ENCODE peak calls at places on chromosomes 5 and 9, in four cellular contexts. L is A549, O is ovary, K is esophagus squamous epithelium. A is an unnamed sample. For H3K4me1, the result is how much of the 10 kb centered on the place peaks cover.

GRCh38 chr5:124365491-124365890 is 380.9 kb downstream of the ZNF608 start:
- DNase-seq in L (no peak), O (no peak), K (no peak), A (no peak)

GRCh38 chr5:171592741-171593140 is 173.3 kb downstream of the FGF18 start:
- DNase-seq in L (no peak), O (no peak), K (no peak), A (no peak)

GRCh38 chr9:8429157-8429556 is 629.6 kb upstream of the DMAC1 start:
- DNase-seq in L (no peak), O (no peak), K (no peak), A (no peak)

GRCh38 chr5:133809801-133810200 is 158.6 kb downstream of the C5orf15 start:
- DNase-seq in L (no peak), O (no peak), K (no peak), A (no peak)

GRCh38 chr5:138661991-138662434 is 86.8 kb upstream of the HSPA9 start:
- DNase-seq in L (no peak), O (no peak), K (no peak), A (no peak)

GRCh38 chr9:17057729-17058128 is 77.1 kb upstream of the CNTLN start:
- DNase-seq in L (no peak), O (no peak), K (no peak), A (no peak)

GRCh38 chr9:112013261-112013660 is 116.6 kb downstream of the UGCG start:
- DNase-seq in L (no peak), O (no peak), K (no peak), A (no peak)

GRCh38 chr5:143147918-143148317 is 255.6 kb downstream of the NR3C1 start:
- DNase-seq in L (no peak), O (peak), K (no peak), A (no peak)

GRCh38 chr9:84170521-84171141 is 169.9 kb downstream of the SLC28A3 start:
- DNase-seq in L (peak), O (peak), K (no peak), A (peak)

GRCh38 chr9:15246688-15247087 is 60.3 kb downstream of the TTC39B start:
- DNase-seq in L (no peak), O (no peak), K (no peak), A (no peak)

GRCh38 chr5:77356740-77357139 is 135.4 kb downstream of the WDR41 start:
- DNase-seq in L (no peak), O (no peak), K (no peak), A (no peak)

GRCh38 chr5:1765880-1766235 is 33.8 kb downstream of the MRPL36 start:
- DNase-seq in L (no peak), O (no peak), K (no peak), A (no peak)

GRCh38 chr5:83145241-83145640 is 67.9 kb downstream of the XRCC4 start:
- DNase-seq in L (no peak), O (no peak), K (no peak), A (no peak)

GRCh38 chr5:172477466-172477865 is 23.1 kb upstream of the SH3PXD2B start:
- DNase-seq in L (no peak), O (no peak), K (no peak), A (no peak)

GRCh38 chr5:38591450-38591849 is 35.0 kb upstream of the LIFR start:
- DNase-seq in L (no peak), O (no peak), K (no peak), A (no peak)

GRCh38 chr5:79695501-79695900 is 5.9 kb downstream of the CMYA5 start:
- DNase-seq in L (no peak), O (no peak), K (no peak), A (no peak)

GRCh38 chr9:123724211-123724831 is 205.6 kb downstream of the DENND1A start:
- DNase-seq in L (peak), O (no peak), K (no peak), A (peak)

GRCh38 chr5:80799041-80799440 is 144.3 kb upstream of the DHFR start:
- DNase-seq in L (no peak), O (no peak), K (no peak), A (no peak)

GRCh38 chr9:6782981-6783380 is 25.2 kb downstream of the KDM4C start:
- DNase-seq in L (no peak), O (no peak), K (no peak), A (no peak)

GRCh38 chr5:179271301-179271650 is 74.0 kb downstream of the ADAMTS2 start:
- DNase-seq in L (no peak), O (no peak), K (no peak), A (no peak)

GRCh38 chr5:180155331-180155881 is 53.6 kb downstream of the RASGEF1C start:
- DNase-seq in L (no peak), O (no peak), K (no peak), A (no peak)

GRCh38 chr5:142881727-142882126 is 111.5 kb downstream of the ARHGAP26 start:
- DNase-seq in L (no peak), O (no peak), K (no peak), A (no peak)

GRCh38 chr9:88390371-88390990 is 2.2 kb downstream of the SPIN1 start:
- DNase-seq in L (no peak), O (no peak), K (no peak), A (no peak)

GRCh38 chr5:146539973-146540372 is 24.0 kb upstream of the GPR151 start:
- DNase-seq in L (no peak), O (no peak), K (no peak), A (no peak)

GRCh38 chr9:98302150-98302549 is 46.7 kb upstream of the TBC1D2 start:
- DNase-seq in L (no peak), O (no peak), K (no peak), A (no peak)

GRCh38 chr9:100426532-100427365 is at the start of gene MSANTD3:
- DNase-seq in L (peak), O (peak), K (no peak), A (peak)

GRCh38 chr9:119284587-119285337 is 84.5 kb downstream of the BRINP1 start:
- DNase-seq in L (no peak), O (no peak), K (no peak), A (no peak)

GRCh38 chr5:166562246-166562645 is 1729.2 kb upstream of the WWC1 start:
- DNase-seq in L (no peak), O (no peak), K (no peak), A (no peak)

GRCh38 chr5:61280766-61281427 is 51.2 kb upstream of the ZSWIM6 start:
- DNase-seq in L (no peak), O (no peak), K (no peak), A (peak)

GRCh38 chr9:137068539-137069507 is 1.5 kb downstream of the SAPCD2 start:
- DNase-seq in L (no peak), O (no peak), K (no peak), A (no peak)

GRCh38 chr5:134493461-134494055 is 31.9 kb upstream of the JADE2 start:
- DNase-seq in L (no peak), O (peak), K (no peak), A (peak)

GRCh38 chr5:147417133-147417813 is 92.6 kb downstream of the DPYSL3 start:
- DNase-seq in L (no peak), O (peak), K (no peak), A (peak)

GRCh38 chr5:36880761-36881160 is 4.2 kb downstream of the NIPBL start:
- DNase-seq in L (no peak), O (no peak), K (no peak), A (no peak)

GRCh38 chr5:150122158-150122510 is 33.5 kb downstream of the PDGFRB start:
- DNase-seq in L (peak), O (peak), K (no peak), A (no peak)

GRCh38 chr5:14155075-14155474 is 11.9 kb downstream of the TRIO start:
- DNase-seq in L (no peak), O (no peak), K (no peak), A (no peak)

GRCh38 chr5:14156611-14157493 is 13.7 kb downstream of the TRIO start:
- DNase-seq in L (peak), O (peak), K (no peak), A (no peak)

GRCh38 chr5:14153071-14153864 is 10.1 kb downstream of the TRIO start:
- DNase-seq in L (peak), O (no peak), K (no peak), A (no peak)

GRCh38 chr5:14155730-14156129 is 12.6 kb downstream of the TRIO start:
- DNase-seq in L (no peak), O (no peak), K (no peak), A (no peak)

GRCh38 chr5:14153932-14154646 is 10.9 kb downstream of the TRIO start:
- DNase-seq in L (peak), O (peak), K (no peak), A (peak)
- H3K4me1 ChIP-seq in L (half or more), O (under half), K (half or more), A (under half)

GRCh38 chr9:120851386-120851922 is 8.7 kb upstream of the PSMD5 start:
- DNase-seq in L (no peak), O (no peak), K (no peak), A (no peak)
- TF ChIP-seq POLR2A in L (no peak), O (no peak), K (no peak), A (no peak)

DNA sequence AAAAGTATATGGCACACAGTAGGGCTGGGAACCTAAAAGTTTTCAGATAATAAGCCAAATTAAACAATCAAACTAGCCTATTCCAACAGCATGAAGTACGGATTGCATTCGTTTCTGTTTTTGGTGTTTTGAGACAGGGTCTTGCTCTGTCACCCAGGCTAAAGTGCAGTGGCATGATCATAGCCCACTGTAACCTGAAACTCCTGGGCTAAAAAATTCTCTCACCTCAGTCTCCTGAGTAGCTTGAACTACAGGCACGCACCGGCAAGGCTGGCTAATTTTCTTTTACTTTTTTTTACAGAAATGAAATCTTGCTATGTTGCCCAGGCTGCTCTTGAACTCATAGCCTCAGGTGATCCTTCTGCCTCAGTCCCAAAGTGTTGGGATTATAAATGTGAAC is 5.2 kb downstream of the RFX3 start:
- DNase-seq in L (no peak), O (no peak), K (no peak), A (no peak)
- H3K4me1 ChIP-seq in L (under half), O (under half), K (under half), A (under half)

GRCh38 chr9:128683340-128684064 is 5.5 kb upstream of the SET start:
- DNase-seq in L (peak), O (peak), K (no peak), A (peak)
- TF ChIP-seq POLR2A in L (peak), O (no peak), K (no peak), A (no peak)

DNA sequence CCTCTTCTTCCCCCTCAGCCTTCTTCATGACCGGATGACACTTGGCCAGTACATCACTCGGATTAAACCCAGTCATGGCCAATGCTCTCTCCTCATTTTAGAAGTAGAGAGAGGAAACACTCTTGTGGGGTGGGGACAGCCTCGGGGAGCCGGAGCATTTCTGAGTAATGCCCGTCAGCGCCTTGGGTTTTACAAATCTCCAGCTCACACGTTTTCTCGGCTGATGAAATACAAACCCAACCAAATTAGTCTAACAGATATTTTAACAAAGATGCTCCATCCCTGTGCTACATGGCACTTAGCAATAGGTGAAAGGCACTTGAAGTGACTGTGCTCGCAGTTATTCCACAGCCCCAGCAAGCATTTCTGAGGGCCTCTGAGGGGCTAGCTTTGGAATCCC is 51.7 kb downstream of the ZNF366 start:
- DNase-seq in L (no peak), O (no peak), K (no peak), A (no peak)
- H3K4me1 ChIP-seq in L (under half), O (under half), K (half or more), A (under half)

DNA sequence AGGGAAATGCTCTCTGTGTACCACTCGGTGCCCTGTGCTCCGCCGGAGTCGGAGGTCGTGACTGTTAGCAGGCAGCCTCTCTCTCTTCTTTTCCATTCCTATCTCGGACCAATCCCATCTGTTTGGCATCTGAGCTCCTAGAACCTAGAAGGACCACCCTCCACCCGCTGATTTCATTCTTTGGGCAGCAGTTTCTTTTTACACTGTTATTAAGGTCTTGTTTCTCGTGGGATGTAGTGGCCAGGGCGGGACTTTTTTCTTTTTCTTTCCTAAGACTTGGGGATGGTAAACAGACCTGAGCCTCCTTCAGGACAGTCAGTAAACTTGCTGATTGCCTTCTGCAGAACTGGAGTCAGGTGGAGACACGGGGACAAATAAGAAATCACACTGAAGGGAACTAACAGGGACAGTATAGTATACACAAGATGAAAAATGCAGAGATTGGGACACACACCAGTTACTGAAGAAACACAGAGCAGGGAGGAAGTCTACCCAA is 496 bp downstream of the URM1 start:
- DNase-seq in L (no peak), O (no peak), K (no peak), A (no peak)
- TF ChIP-seq POLR2A in L (no peak), O (no peak), K (no peak), A (no peak)

GRCh38 chr9:134408939-134409737 is 82.9 kb downstream of the RXRA start:
- DNase-seq in L (no peak), O (no peak), K (no peak), A (no peak)
- H3K4me1 ChIP-seq in L (half or more), O (under half), K (half or more), A (half or more)

GRCh38 chr9:274101-274500 is 59.4 kb downstream of the DOCK8 start:
- DNase-seq in L (no peak), O (no peak), K (no peak), A (no peak)

GRCh38 chr9:268616-269015 is 54.0 kb downstream of the DOCK8 start:
- DNase-seq in L (no peak), O (no peak), K (no peak), A (no peak)

GRCh38 chr9:277595-278330 is 63.1 kb downstream of the DOCK8 start:
- DNase-seq in L (no peak), O (no peak), K (no peak), A (no peak)

GRCh38 chr9:270657-271237 is 56.1 kb downstream of the DOCK8 start:
- DNase-seq in L (no peak), O (no peak), K (no peak), A (no peak)

GRCh38 chr9:272251-273213 is 57.9 kb downstream of the DOCK8 start:
- DNase-seq in L (no peak), O (no peak), K (no peak), A (no peak)
- TF ChIP-seq POLR2A in L (no peak), O (no peak), K (no peak), A (no peak)

A was measured in adrenal gland.